ENCODE peak calls at places on chromosomes 16 and 17, in nine cellular contexts. B is AG04450, R is body of pancreas, Y is progenitor cell of endocrine pancreas, Q is cardiac muscle cell, X is thoracic aorta, W is psoas muscle, C is heart left ventricle, F is Calu3. G is an unnamed sample.

GRCh38 chr17:21297026-21297520 is 12.6 kb downstream of the MAP2K3 start:
- DNase-seq in R (no peak), B (no peak), F (no peak), Y (no peak), C (no peak), Q (no peak), W (no peak), X (no peak), G (no peak)

GRCh38 chr17:39659286-39660010 is 5.7 kb upstream of the TCAP start:
- DNase-seq in W (no peak), C (no peak), R (no peak), X (no peak), B (no peak), Q (no peak), Y (no peak), F (peak), G (no peak)

GRCh38 chr17:393806-394717 is 41.5 kb upstream of the RPH3AL start:
- DNase-seq in B (no peak), R (no peak), C (no peak), Q (no peak), Y (no peak), W (no peak), F (no peak), X (no peak), G (no peak)

GRCh38 chr16:22948058-22948602 is 134.2 kb downstream of the HS3ST2 start:
- DNase-seq in B (no peak), X (no peak), W (no peak), C (no peak), R (no peak), Q (peak), F (no peak), Y (no peak), G (no peak)

GRCh38 chr16:188674-189073 is 8.4 kb downstream of the HBQ1 start:
- DNase-seq in C (no peak), F (no peak), X (no peak), R (no peak), B (no peak), Q (no peak), Y (no peak), W (no peak), G (no peak)

GRCh38 chr17:31111183-31111582 is 16.4 kb downstream of the NF1 start:
- DNase-seq in Q (no peak), C (no peak), F (no peak), R (no peak), W (no peak), Y (no peak), B (no peak), X (no peak), G (no peak)

GRCh38 chr17:62650587-62650986 is 23.1 kb downstream of the MRC2 start:
- DNase-seq in C (no peak), Y (no peak), B (no peak), W (no peak), X (no peak), F (no peak), R (no peak), Q (no peak), G (no peak)

GRCh38 chr17:63497708-63498483 is 21.0 kb downstream of the ACE start:
- DNase-seq in X (no peak), W (no peak), C (no peak), R (no peak), F (no peak), B (no peak), Q (peak), Y (no peak), G (no peak)

GRCh38 chr16:80563066-80563465 is 22.3 kb downstream of the DYNLRB2 start:
- DNase-seq in X (no peak), Y (no peak), R (no peak), W (no peak), F (no peak), Q (no peak), B (no peak), C (no peak), G (no peak)

GRCh38 chr17:64295146-64295545 is 32.1 kb upstream of the TEX2 start:
- DNase-seq in X (no peak), W (no peak), C (no peak), F (no peak), Q (no peak), Y (no peak), B (no peak), R (no peak), G (no peak)

GRCh38 chr16:23509763-23510153 is 536 bp downstream of the GGA2 start:
- DNase-seq in B (no peak), Q (peak), X (no peak), W (peak), C (peak), R (peak), F (peak), Y (no peak), G (no peak)

GRCh38 chr16:85862476-85863383 is 36.2 kb upstream of the IRF8 start:
- DNase-seq in R (no peak), X (no peak), C (no peak), B (no peak), W (no peak), Y (no peak), Q (no peak), F (no peak), G (no peak)

GRCh38 chr16:50185005-50185505 is 31.9 kb downstream of the TENT4B start:
- DNase-seq in Q (peak), C (no peak), F (peak), B (no peak), Y (no peak), X (no peak), R (no peak), W (no peak), G (no peak)

GRCh38 chr17:13024526-13025263 is 6.9 kb upstream of the ELAC2 start:
- DNase-seq in Y (peak), R (peak), F (peak), C (no peak), X (no peak), W (peak), B (peak), Q (peak), G (no peak)

GRCh38 chr16:995087-995486 is 13.5 kb downstream of the SOX8 start:
- DNase-seq in B (no peak), X (no peak), R (no peak), F (no peak), W (no peak), C (no peak), Y (no peak), Q (peak), G (no peak)

GRCh38 chr16:59392911-59393310 is 658.8 kb upstream of the GOT2 start:
- DNase-seq in Q (no peak), R (no peak), F (no peak), X (no peak), W (no peak), C (no peak), Y (no peak), B (no peak), G (no peak)

GRCh38 chr16:31344712-31345111 is 10.3 kb upstream of the ITGAX start:
- DNase-seq in X (no peak), C (peak), R (no peak), B (no peak), W (no peak), F (no peak), Y (no peak), Q (no peak), G (peak)

GRCh38 chr17:61414141-61414935 is 14.7 kb downstream of the TBX2 start:
- DNase-seq in Q (peak), W (no peak), R (no peak), Y (no peak), X (no peak), C (peak), F (no peak), B (no peak), G (peak)

GRCh38 chr16:55908641-55909040 is 33.5 kb upstream of the CES5A start:
- DNase-seq in B (no peak), Y (no peak), X (no peak), Q (no peak), R (no peak), F (no peak), W (no peak), C (no peak), G (no peak)

GRCh38 chr17:78822552-78822951 is 18.1 kb downstream of the USP36 start:
- DNase-seq in Q (peak), Y (no peak), X (no peak), W (peak), C (no peak), F (no peak), B (peak), R (no peak), G (no peak)

GRCh38 chr16:2317231-2318020 is 23.1 kb downstream of the ABCA3 start:
- DNase-seq in C (no peak), Y (no peak), R (no peak), B (no peak), Q (no peak), F (no peak), X (no peak), W (no peak), G (no peak)

GRCh38 chr16:84482001-84482891 is 22.2 kb downstream of the MEAK7 start:
- DNase-seq in R (no peak), B (no peak), F (no peak), W (no peak), Y (no peak), X (no peak), Q (peak), C (no peak), G (no peak)

GRCh38 chr17:77105706-77106105 is 35.1 kb upstream of the SEC14L1 start:
- DNase-seq in W (no peak), C (no peak), F (no peak), R (no peak), X (no peak), B (no peak), Y (no peak), Q (no peak), G (no peak)

GRCh38 chr17:68646626-68647526 is 45.7 kb upstream of the FAM20A start:
- DNase-seq in B (no peak), X (no peak), Q (peak), W (peak), R (no peak), F (no peak), Y (no peak), C (no peak), G (no peak)

GRCh38 chr17:59372138-59372751 is 40.8 kb downstream of the YPEL2 start:
- DNase-seq in C (peak), Y (no peak), B (no peak), X (no peak), W (no peak), Q (peak), F (no peak), R (no peak), G (peak)

GRCh38 chr16:73879621-73880020 is 417.0 kb upstream of the PSMD7 start:
- DNase-seq in F (no peak), W (no peak), B (no peak), C (no peak), X (no peak), Y (no peak), Q (no peak), R (no peak), G (no peak)

GRCh38 chr17:2792541-2793169 is 3.6 kb upstream of the RAP1GAP2 start:
- DNase-seq in R (no peak), B (no peak), C (no peak), W (no peak), F (no peak), Q (no peak), X (no peak), Y (no peak), G (peak)

GRCh38 chr16:58670946-58671583 is 13.5 kb downstream of the SLC38A7 start:
- DNase-seq in F (no peak), B (no peak), R (no peak), Y (no peak), X (no peak), C (no peak), W (no peak), Q (no peak), G (no peak)

GRCh38 chr17:78820841-78821240 is 19.8 kb downstream of the USP36 start:
- DNase-seq in F (no peak), R (no peak), Y (no peak), C (no peak), Q (no peak), X (no peak), B (no peak), W (peak), G (no peak)

GRCh38 chr16:79673635-79674034 is 73.1 kb upstream of the MAF start:
- DNase-seq in F (no peak), R (no peak), W (no peak), Y (no peak), B (no peak), X (no peak), C (no peak), Q (no peak), G (no peak)

GRCh38 chr17:61378658-61379456 is 20.8 kb upstream of the TBX2 start:
- DNase-seq in Q (no peak), B (no peak), Y (no peak), R (no peak), C (no peak), X (no peak), W (no peak), F (no peak), G (peak)

DNA sequence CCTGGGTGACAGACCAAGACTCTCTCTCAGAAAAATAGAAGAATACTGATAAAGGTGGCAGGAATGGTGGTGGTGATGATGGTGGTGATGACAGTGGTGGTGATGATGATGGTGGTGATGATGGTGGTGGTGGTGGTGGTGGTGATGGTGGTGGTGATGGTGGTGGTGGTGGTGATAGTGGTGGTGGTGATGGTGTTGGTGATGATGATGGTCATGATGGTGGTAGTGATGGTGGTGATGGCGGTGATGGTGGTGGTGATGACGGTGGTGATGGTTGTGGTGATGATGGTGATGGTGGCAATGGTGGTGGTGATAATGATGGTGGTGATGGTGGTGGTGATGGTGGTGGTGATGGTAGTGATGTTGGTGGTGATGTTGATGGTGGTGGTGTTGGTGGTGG is 18.0 kb upstream of the CIITA start:
- DNase-seq in Q (no peak), X (no peak), F (no peak), B (no peak), R (no peak), W (no peak), C (no peak), Y (no peak), G (no peak)
- TF ChIP-seq CTCF in Q (no peak), X (no peak), F (no peak), B (no peak), R (no peak), W (no peak), C (no peak), Y (no peak), G (no peak)

GRCh38 chr16:9112844-9113186 is 21.4 kb downstream of the HAPSTR1 start:
- DNase-seq in Q (no peak), B (no peak), W (no peak), X (no peak), R (no peak), F (no peak), Y (no peak), C (no peak), G (no peak)
- TF ChIP-seq CTCF in Q (no peak), B (no peak), W (no peak), X (no peak), R (no peak), F (no peak), Y (no peak), C (no peak), G (no peak)

GRCh38 chr16:52069866-52070265 is 477.1 kb downstream of the TOX3 start:
- DNase-seq in C (no peak), R (no peak), F (peak), X (no peak), Y (no peak), B (no peak), Q (peak), W (no peak), G (no peak)
- TF ChIP-seq CTCF in C (no peak), R (peak), F (peak), X (no peak), Y (peak), B (no peak), Q (peak), W (peak), G (no peak)

GRCh38 chr16:54632322-54632721 is 298.3 kb upstream of the IRX5 start:
- DNase-seq in B (no peak), Q (no peak), C (no peak), F (no peak), Y (no peak), W (no peak), X (no peak), R (no peak), G (no peak)

GRCh38 chr16:54630284-54630967 is 300.2 kb upstream of the IRX5 start:
- DNase-seq in F (no peak), C (no peak), W (no peak), Y (no peak), R (no peak), X (no peak), Q (peak), B (no peak), G (no peak)

GRCh38 chr16:54632821-54633220 is 297.8 kb upstream of the IRX5 start:
- DNase-seq in Q (no peak), B (no peak), X (no peak), W (no peak), Y (no peak), C (no peak), F (no peak), R (no peak), G (no peak)

GRCh38 chr16:54636221-54636793 is 294.4 kb upstream of the IRX5 start:
- DNase-seq in C (no peak), X (no peak), F (no peak), Y (no peak), Q (no peak), W (no peak), B (no peak), R (no peak), G (no peak)

DNA sequence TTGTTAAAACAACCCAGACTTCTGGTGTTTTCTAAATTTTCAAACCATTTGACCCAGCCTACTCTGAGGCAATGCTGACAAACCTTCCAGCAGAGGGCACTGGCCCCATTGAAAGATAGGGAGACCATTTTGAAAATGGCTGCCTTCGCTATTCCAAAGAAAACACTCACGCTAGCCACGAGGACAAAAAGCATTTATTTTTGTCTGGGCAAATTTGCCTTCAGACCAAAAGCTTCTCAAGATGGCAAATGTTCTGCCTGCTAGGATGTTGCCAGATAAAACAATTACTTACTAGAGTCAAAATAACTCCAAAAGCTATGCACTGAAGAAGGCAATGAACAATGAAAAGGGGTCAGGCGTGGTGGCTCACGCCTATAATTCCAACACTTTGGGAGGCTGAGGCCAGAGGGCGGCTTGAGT is 296.7 kb upstream of the IRX5 start:
- DNase-seq in W (no peak), F (peak), Y (no peak), B (no peak), X (peak), C (no peak), R (no peak), Q (peak), G (no peak)
- TF ChIP-seq CTCF in W (peak), F (peak), Y (peak), B (no peak), X (peak), C (peak), R (no peak), Q (peak), G (no peak)

GRCh38 chr16:90037202-90037765 is 18.0 kb upstream of the DBNDD1 start:
- DNase-seq in Y (no peak), W (peak), B (no peak), F (no peak), R (no peak), C (no peak), Q (no peak), X (no peak), G (no peak)
- TF ChIP-seq CTCF in Y (no peak), W (no peak), B (no peak), F (no peak), R (no peak), C (no peak), Q (no peak), X (no peak), G (no peak)

DNA sequence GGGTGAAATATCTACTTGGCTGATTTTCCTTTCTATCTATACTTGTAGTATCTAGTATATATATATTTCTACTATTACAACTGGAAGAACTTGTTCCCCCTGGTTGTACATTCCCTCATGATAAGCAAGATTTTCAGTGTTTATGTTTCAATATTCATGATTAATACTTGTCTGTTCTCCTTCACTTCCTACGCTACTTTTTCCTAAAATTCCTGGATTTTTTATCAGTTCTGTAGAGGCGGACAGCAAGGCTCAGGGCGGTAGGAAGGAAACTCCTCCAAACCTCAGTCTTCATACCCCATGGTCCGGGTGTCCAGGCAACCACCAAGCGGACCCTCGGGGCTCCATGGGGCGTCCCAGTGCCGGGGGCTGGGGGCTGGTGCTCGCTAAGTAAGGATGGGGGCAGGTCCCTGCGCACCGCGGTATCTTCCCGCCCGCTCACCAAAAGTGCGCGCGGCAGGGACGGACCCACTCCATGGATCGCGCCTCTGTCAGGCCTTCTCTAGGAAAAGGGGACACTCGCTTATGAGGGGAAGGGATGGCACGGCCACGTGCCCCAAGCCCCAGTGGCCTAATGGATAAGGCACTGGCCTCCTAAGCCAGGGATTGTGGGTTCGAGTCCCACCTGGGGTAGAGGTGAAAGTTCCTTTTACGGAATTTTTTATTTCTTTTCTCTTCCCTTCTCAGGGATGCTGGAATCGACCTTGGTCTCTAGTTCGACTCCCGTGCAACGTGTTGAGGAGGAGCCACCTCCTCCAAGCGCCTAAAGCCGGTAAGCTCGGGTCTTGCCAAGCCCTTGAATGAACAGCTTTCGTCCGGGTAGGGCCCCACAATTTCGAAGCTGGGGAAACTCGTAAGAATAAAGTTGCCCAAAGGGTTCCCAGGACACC is 13.2 kb downstream of the ATP5PD start:
- DNase-seq in R (peak), F (peak), X (peak), C (peak), Q (peak), W (peak), B (peak), Y (peak), G (peak)
- TF ChIP-seq CTCF in R (no peak), F (no peak), X (no peak), C (no peak), Q (no peak), W (no peak), B (peak), Y (no peak), G (no peak)

GRCh38 chr16:75225092-75225491 is 6.3 kb downstream of the CTRB1 start:
- DNase-seq in X (no peak), Y (no peak), C (no peak), F (no peak), B (no peak), W (peak), R (peak), Q (no peak), G (no peak)

GRCh38 chr16:75225678-75226515 is 7.1 kb downstream of the CTRB1 start:
- DNase-seq in W (peak), C (peak), X (no peak), Q (no peak), B (no peak), F (no peak), Y (no peak), R (peak), G (no peak)

GRCh38 chr16:75228143-75228976 is 9.6 kb downstream of the CTRB1 start:
- DNase-seq in W (no peak), X (no peak), C (no peak), F (no peak), Y (no peak), Q (no peak), R (peak), B (no peak), G (no peak)

GRCh38 chr16:75227361-75228142 is 8.8 kb downstream of the CTRB1 start:
- DNase-seq in R (peak), W (peak), Q (no peak), F (no peak), B (no peak), C (no peak), X (no peak), Y (no peak), G (no peak)

GRCh38 chr16:75226550-75227360 is 8.0 kb downstream of the CTRB1 start:
- DNase-seq in C (no peak), X (no peak), B (no peak), Y (no peak), F (no peak), R (peak), W (peak), Q (no peak), G (no peak)
- TF ChIP-seq CTCF in C (no peak), X (no peak), B (no peak), Y (no peak), F (no peak), R (peak), W (no peak), Q (no peak), G (no peak)

GRCh38 chr17:41864498-41864836 is 756 bp downstream of the KLHL11 start:
- DNase-seq in R (no peak), W (no peak), Q (no peak), X (no peak), F (no peak), C (no peak), B (no peak), Y (no peak), G (no peak)
- TF ChIP-seq CTCF in R (no peak), W (no peak), Q (no peak), X (no peak), F (no peak), C (no peak), B (no peak), Y (no peak), G (no peak)